ENCODE peak calls at places on chromosomes 1 and 21, in five cellular contexts. S, H, R, Y and E are unnamed samples.

GRCh38 chr1:966135-966602 is at the start of gene PLEKHN1:
- DNase-seq in S (no peak), H (peak; percentile 62), R (no peak), Y (peak; percentile 35), E (peak; percentile 52)

GRCh38 chr1:51301152-51301843 is 29.1 kb downstream of the TTC39A start:
- DNase-seq in S (no peak), H (no peak), R (no peak), Y (no peak), E (no peak)

GRCh38 chr1:98086796-98087195 is 166.0 kb upstream of the DPYD start:
- DNase-seq in S (no peak), H (no peak), R (peak; percentile 87), Y (no peak), E (no peak)

GRCh38 chr1:201307760-201308499 is 24.6 kb downstream of the PKP1 start:
- DNase-seq in S (no peak), H (peak; percentile 87), R (no peak), Y (no peak), E (no peak)

GRCh38 chr1:18927654-18928272 is 25.4 kb upstream of the ALDH4A1 start:
- DNase-seq in S (peak; percentile 64), H (no peak), R (no peak), Y (no peak), E (peak; percentile 63)

GRCh38 chr1:58397187-58397820 is 149.2 kb downstream of the OMA1 start:
- DNase-seq in S (no peak), H (no peak), R (peak; percentile 75), Y (no peak), E (no peak)

GRCh38 chr1:225763815-225764548 is 13.6 kb upstream of the SRP9 start:
- DNase-seq in S (no peak), H (peak; percentile 15), R (no peak), Y (peak; percentile 65), E (no peak)

GRCh38 chr21:44450999-44451398 is 4.3 kb upstream of the LRRC3 start:
- DNase-seq in S (no peak), H (no peak), R (no peak), Y (no peak), E (no peak)

GRCh38 chr1:222950892-222951291 is 136.1 kb downstream of the DISP1 start:
- DNase-seq in S (no peak), H (no peak), R (no peak), Y (no peak), E (no peak)

DNA sequence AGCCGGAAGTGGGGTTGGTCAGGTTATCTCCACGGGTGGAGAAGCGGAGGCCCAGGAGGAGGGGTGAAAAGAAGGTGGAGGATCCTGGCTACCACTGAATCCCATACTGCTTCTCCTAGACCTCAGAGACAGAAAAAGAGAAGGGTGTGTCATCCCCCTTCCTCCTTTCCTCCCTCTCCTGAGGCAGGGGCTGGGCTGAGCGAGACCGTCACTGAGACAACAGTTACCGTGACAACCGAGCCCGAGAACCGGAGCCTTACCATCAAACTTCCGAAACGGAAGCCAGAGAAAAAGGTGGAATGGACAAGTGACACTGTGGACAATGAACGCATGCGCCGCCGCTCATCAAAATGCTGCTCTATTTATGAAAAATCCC is 42.1 kb upstream of the NBPF3 start:
- DNase-seq in S (peak; percentile 11), H (no peak), R (no peak), Y (no peak), E (peak; percentile 32)
- H3K27ac ChIP-seq in S (no peak overlapping the region), H (no peak overlapping the region), R (no peak overlapping the region), Y (no peak overlapping the region), E (no peak overlapping the region)

DNA sequence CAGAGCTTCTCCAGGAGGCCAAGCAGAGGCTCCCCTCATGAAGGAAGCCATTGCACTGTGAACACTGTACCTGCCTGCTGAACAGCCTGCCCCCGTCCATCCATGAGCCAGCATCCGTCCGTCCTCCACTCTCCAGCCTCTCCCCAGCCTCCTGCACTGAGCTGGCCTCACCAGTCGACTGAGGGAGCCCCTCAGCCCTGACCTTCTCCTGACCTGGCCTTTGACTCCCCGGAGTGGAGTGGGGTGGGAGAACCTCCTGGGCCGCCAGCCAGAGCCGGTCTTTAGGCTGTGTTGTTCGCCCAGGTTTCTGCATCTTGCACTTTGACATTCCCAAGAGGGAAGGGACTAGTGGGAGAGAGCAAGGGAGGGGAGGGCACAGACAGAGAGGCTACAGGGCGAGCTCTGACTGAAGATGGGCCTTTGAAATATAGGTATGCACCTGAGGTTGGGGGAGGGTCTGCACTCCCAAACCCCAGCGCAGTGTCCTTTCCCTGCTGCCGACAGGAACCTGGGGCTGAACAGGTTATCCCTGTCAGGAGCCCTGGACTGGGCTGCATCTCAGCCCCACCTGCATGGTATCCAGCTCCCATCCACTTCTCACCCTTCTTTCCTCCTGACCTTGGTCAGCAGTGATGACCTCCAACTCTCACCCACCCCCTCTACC is 19.1 kb downstream of the CSF1 start:
- DNase-seq in S (no peak), H (no peak), R (no peak), Y (no peak), E (no peak)
- H3K4me1 ChIP-seq in S (no peaks in the 10 kb centered on the region), H (peaks cover 18% of the 10 kb centered on the region), R (peaks cover 12% of the 10 kb centered on the region), Y (peaks cover 61% of the 10 kb centered on the region), E (no peaks in the 10 kb centered on the region)

DNA sequence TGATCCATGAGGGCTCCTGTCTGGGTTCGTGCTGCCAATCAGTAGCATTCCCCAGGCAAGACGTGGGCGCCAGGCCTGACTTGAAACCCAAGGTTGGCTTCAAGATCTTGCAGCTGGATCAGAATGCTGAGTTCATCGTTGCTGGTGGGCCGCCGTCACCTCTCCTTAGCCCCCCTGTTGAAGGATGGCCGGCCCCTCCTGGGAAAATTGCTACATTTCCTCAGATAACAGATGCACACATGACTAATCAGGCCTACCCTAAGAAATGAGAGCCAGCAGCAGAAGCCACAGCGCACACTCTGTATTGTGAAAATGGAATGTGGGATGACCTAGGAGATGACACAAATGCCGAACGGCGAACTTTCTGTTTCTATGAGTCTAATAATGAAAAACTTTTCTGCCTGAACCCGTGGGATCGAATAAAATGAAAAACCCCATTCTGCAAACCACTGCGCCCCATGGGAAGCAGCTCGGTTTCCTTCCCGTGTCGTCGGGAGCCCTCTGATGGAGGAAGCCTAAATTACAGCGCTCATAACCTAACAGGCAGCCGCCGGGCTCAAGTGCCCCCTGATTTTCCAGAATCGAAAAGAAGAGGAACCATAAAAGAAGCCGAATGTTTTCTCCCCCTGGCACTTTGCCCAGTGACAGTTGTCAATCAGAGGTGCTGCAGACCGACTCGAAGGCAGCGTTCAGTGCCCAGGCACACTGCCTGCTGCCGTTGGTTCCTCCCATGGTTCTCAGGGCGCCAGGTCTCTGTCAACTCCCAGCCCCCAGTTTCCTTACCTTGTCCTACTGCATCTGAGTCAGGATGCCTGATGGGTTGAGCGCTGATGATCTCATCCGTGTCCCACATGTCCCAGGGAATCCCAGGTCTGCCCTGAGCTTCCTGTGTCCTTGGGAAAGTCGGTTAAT is 38.2 kb upstream of the H6PD start:
- DNase-seq in S (peak; percentile 57), H (peak; percentile 78), R (no peak), Y (peak; percentile 75), E (peak; percentile 64)
- H3K4me3 ChIP-seq in S (no peak overlapping the region), H (no peak overlapping the region), R (no peak overlapping the region), Y (no peak overlapping the region), E (no peak overlapping the region)

DNA sequence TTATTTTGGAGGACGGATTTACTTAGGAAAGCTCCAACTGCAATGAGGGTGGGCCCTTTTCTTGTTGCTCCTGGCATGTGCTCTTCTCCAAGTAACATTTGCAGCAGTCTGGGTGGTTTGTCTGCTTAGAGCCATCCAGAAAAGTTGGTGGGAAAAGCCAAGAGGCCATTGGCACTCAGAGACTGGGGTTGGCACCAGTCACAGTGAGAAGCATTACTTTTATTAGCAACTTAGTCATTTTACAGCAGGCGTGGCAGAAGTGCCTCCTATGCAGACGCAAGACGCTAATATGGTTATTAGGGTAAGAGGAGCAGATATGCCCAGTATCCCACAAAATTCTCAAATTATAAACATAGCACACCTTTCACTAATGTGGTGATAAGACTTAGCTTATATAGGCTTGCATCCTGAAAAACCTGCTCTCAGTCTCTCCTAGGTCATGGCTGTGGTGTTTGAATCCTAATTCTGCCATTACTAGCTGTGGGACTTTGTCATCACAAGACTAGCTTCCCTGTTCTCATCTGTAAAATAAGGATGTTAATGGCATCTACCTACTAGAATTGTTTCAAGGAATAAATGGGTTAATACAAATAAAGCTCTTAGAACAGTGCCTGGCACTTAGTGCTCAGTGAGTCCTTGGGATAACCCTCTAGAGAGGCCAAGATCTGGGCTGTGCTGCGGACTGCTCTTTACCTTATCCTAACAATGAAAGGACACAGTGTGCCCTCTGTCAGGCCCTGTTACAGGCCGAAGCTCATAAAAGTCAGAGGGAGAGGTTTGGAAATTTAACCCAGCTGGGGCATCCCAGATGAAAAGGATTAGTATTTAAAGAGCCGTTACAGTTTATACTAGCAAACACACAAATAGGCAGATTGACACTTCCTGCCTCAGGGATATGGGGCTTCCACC is 154.6 kb downstream of the ROR1 start:
- DNase-seq in S (no peak), H (no peak), R (no peak), Y (peak; percentile 78), E (no peak)
- H3K27ac ChIP-seq in S (no peak overlapping the region), H (no peak overlapping the region), R (no peak overlapping the region), Y (peak overlapping the region; percentile 64), E (no peak overlapping the region)

GRCh38 chr1:11101347-11101746 is 1.7 kb upstream of the EXOSC10 start:
- DNase-seq in S (no peak), H (no peak), R (no peak), Y (no peak), E (no peak)

GRCh38 chr1:11100149-11100493 is 452 bp upstream of the EXOSC10 start:
- DNase-seq in S (no peak), H (no peak), R (no peak), Y (no peak), E (no peak)

GRCh38 chr1:11109361-11109760 is 9.7 kb upstream of the EXOSC10 start:
- DNase-seq in S (no peak), H (no peak), R (no peak), Y (no peak), E (no peak)

GRCh38 chr1:11107541-11107940 is 7.9 kb upstream of the EXOSC10 start:
- DNase-seq in S (no peak), H (no peak), R (no peak), Y (no peak), E (no peak)

GRCh38 chr1:11105586-11105985 is 5.9 kb upstream of the EXOSC10 start:
- DNase-seq in S (no peak), H (no peak), R (no peak), Y (no peak), E (no peak)
- H3K4me1 ChIP-seq in S (no peaks in the 10 kb centered on the region), H (no peaks in the 10 kb centered on the region), R (no peaks in the 10 kb centered on the region), Y (peaks cover 6% of the 10 kb centered on the region), E (no peaks in the 10 kb centered on the region)

DNA sequence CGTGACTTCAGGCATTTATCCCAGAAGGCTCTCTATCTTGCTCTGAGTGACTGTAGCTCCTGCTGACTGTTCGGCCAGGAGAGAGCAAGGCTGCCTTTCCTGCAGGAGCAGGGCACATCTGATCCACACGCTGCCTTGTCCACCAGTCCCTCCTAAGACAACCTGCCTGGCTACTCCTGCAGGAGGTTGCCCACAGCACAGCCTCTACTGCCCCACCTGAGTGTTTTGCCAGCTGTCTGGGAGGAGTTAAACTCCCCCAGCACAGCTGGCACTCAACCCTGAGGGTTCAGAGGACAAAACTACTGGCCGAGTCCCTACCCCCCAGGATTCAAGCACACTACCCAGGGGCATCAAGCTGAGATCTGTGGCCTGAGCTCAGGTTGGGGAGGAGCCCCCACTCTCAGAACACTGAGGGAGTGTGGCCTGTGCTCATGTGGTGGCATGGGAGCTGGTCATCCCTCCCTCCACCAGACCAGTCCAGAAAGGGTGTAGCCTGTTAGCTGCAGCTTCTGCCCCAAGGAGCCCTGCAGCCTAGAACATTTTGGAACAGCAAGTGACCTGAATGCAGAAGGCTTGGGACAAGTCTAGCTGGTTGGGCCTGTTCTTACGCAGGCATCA is 237.3 kb downstream of the SLC44A5 start:
- DNase-seq in S (no peak), H (no peak), R (no peak), Y (no peak), E (no peak)
- H3K4me3 ChIP-seq in S (no peak overlapping the region), H (no peak overlapping the region), R (no peak overlapping the region), Y (no peak overlapping the region), E (no peak overlapping the region)